ENCODE peak calls at places on chromosomes 12 and 14, in nine cellular contexts. X, D, B, R, H, O, N, J and V are unnamed samples.

GRCh38 chr12:130796985-130797686 is 41.9 kb downstream of the STX2 start:
- DNase-seq in X (no peak), D (no peak), B (no peak), R (no peak), H (no peak), O (no peak), N (no peak), J (no peak), V (no peak)

GRCh38 chr14:21526672-21527319 is 650 bp upstream of the SALL2 start:
- DNase-seq in X (peak), D (peak), B (no peak), R (no peak), H (no peak), O (no peak), N (no peak), J (no peak), V (no peak)

GRCh38 chr14:37763266-37763665 is 167.8 kb downstream of the TTC6 start:
- DNase-seq in X (no peak), D (no peak), B (no peak), R (no peak), H (no peak), O (no peak), N (no peak), J (no peak), V (no peak)

GRCh38 chr12:109169676-109170075 is 53.3 kb downstream of the ACACB start:
- DNase-seq in X (no peak), D (no peak), B (no peak), R (no peak), H (peak), O (no peak), N (no peak), J (no peak), V (no peak)

GRCh38 chr14:93007225-93007997 is 84.5 kb downstream of the CHGA start:
- DNase-seq in X (no peak), D (no peak), B (peak), R (peak), H (peak), O (no peak), N (no peak), J (no peak), V (peak)

GRCh38 chr12:114405199-114405448 is 820 bp downstream of the TBX5 start:
- DNase-seq in X (no peak), D (no peak), B (no peak), R (no peak), H (no peak), O (no peak), N (no peak), J (no peak), V (no peak)

GRCh38 chr12:23827353-23827752 is 122.1 kb downstream of the SOX5 start:
- DNase-seq in X (no peak), D (no peak), B (no peak), R (no peak), H (no peak), O (no peak), N (no peak), J (no peak), V (no peak)

GRCh38 chr14:60512952-60513554 is 4.1 kb downstream of the SIX6 start:
- DNase-seq in X (no peak), D (no peak), B (no peak), R (no peak), H (no peak), O (no peak), N (no peak), J (no peak), V (no peak)

GRCh38 chr12:44379827-44380226 is 496.3 kb downstream of the NELL2 start:
- DNase-seq in X (peak), D (no peak), B (no peak), R (no peak), H (no peak), O (no peak), N (no peak), J (no peak), V (no peak)

GRCh38 chr12:78261901-78262300 is 431.2 kb downstream of the NAV3 start:
- DNase-seq in X (no peak), D (no peak), B (no peak), R (no peak), H (no peak), O (no peak), N (no peak), J (no peak), V (no peak)

GRCh38 chr14:56687123-56687522 is 107.5 kb downstream of the TMEM260 start:
- DNase-seq in X (peak), D (no peak), B (no peak), R (no peak), H (no peak), O (no peak), N (no peak), J (no peak), V (no peak)

GRCh38 chr12:111767362-111768158 is 827 bp downstream of the ALDH2 start:
- DNase-seq in X (peak), D (peak), B (no peak), R (no peak), H (peak), O (no peak), N (no peak), J (no peak), V (no peak)

GRCh38 chr12:109127533-109128242 is 11.3 kb downstream of the ACACB start:
- DNase-seq in X (no peak), D (no peak), B (no peak), R (no peak), H (no peak), O (no peak), N (no peak), J (no peak), V (no peak)

GRCh38 chr14:51533877-51534553 is 117.7 kb upstream of the FRMD6 start:
- DNase-seq in X (no peak), D (no peak), B (no peak), R (no peak), H (no peak), O (no peak), N (no peak), J (no peak), V (no peak)

GRCh38 chr14:92160619-92161018 is 38.9 kb downstream of the CPSF2 start:
- DNase-seq in X (no peak), D (no peak), B (peak), R (peak), H (peak), O (no peak), N (no peak), J (no peak), V (peak)

GRCh38 chr14:93967637-93968250 is 8.6 kb downstream of the ASB2 start:
- DNase-seq in X (no peak), D (no peak), B (no peak), R (no peak), H (no peak), O (no peak), N (no peak), J (no peak), V (no peak)

GRCh38 chr12:104720346-104721064 is 237.6 kb downstream of the SLC41A2 start:
- DNase-seq in X (no peak), D (no peak), B (peak), R (peak), H (peak), O (no peak), N (peak), J (peak), V (peak)

GRCh38 chr12:59734371-59734770 is 138.5 kb downstream of the SLC16A7 start:
- DNase-seq in X (no peak), D (peak), B (no peak), R (no peak), H (no peak), O (no peak), N (no peak), J (no peak), V (no peak)

GRCh38 chr14:74653386-74654138 is 41.5 kb upstream of the LTBP2 start:
- DNase-seq in X (no peak), D (no peak), B (no peak), R (no peak), H (no peak), O (no peak), N (no peak), J (no peak), V (no peak)

GRCh38 chr12:23536293-23536692 is 413.2 kb downstream of the SOX5 start:
- DNase-seq in X (no peak), D (peak), B (no peak), R (no peak), H (no peak), O (no peak), N (no peak), J (no peak), V (no peak)

GRCh38 chr12:102479099-102479887 is 1.1 kb downstream of the IGF1 start:
- DNase-seq in X (no peak), D (no peak), B (no peak), R (no peak), H (no peak), O (no peak), N (no peak), J (no peak), V (no peak)

GRCh38 chr12:66822961-66823360 is 144.1 kb upstream of the GRIP1 start:
- DNase-seq in X (no peak), D (no peak), B (no peak), R (no peak), H (no peak), O (no peak), N (no peak), J (no peak), V (no peak)

GRCh38 chr12:40157307-40157706 is 51.4 kb upstream of the SLC2A13 start:
- DNase-seq in X (no peak), D (no peak), B (no peak), R (no peak), H (peak), O (no peak), N (no peak), J (no peak), V (no peak)

GRCh38 chr14:58297412-58297761 is 968 bp upstream of the ARID4A start:
- DNase-seq in X (no peak), D (no peak), B (peak), R (no peak), H (peak), O (no peak), N (no peak), J (no peak), V (no peak)

GRCh38 chr12:14373202-14373601 is 7.7 kb downstream of the ATF7IP start:
- DNase-seq in X (no peak), D (no peak), B (no peak), R (peak), H (no peak), O (no peak), N (no peak), J (no peak), V (peak)

GRCh38 chr14:93997082-93997481 is at the start of gene CCDC197:
- DNase-seq in X (no peak), D (no peak), B (no peak), R (no peak), H (no peak), O (no peak), N (no peak), J (no peak), V (no peak)

GRCh38 chr14:67717048-67717447 is 15.4 kb downstream of the RDH12 start:
- DNase-seq in X (no peak), D (no peak), B (no peak), R (no peak), H (no peak), O (no peak), N (no peak), J (no peak), V (no peak)

GRCh38 chr14:27427796-27428195 is 830.0 kb upstream of the NOVA1 start:
- DNase-seq in X (no peak), D (no peak), B (no peak), R (peak), H (peak), O (no peak), N (no peak), J (no peak), V (no peak)